ENCODE peak calls at places on chromosomes 1 and 21, in seven cellular contexts. A is WTC11; Q is neural crest cell; V is GM23248; N is naive thymus-derived CD8-positive, alpha-beta T cell; W is NCI-H2171 treated with DMSO at 0.1 percent for 48 hours; T is astrocyte. D is an unnamed sample.

GRCh38 chr1:10283318-10283984 is 73.1 kb downstream of the KIF1B start:
- DNase-seq in Q (no peak), V (no peak), T (peak; percentile 12), A (no peak), W (no peak), N (no peak), D (no peak)

GRCh38 chr21:41707231-41707988 is 59.4 kb downstream of the RIPK4 start:
- DNase-seq in W (no peak), Q (no peak), T (peak; percentile 20), A (no peak), N (no peak), V (no peak), D (no peak)

GRCh38 chr1:167418397-167418796 is 99.9 kb downstream of the CD247 start:
- DNase-seq in N (no peak), V (no peak), A (no peak), W (peak; percentile 57), T (no peak), Q (no peak), D (no peak)

GRCh38 chr1:21891081-21891480 is 46.0 kb downstream of the HSPG2 start:
- DNase-seq in T (no peak), V (no peak), A (no peak), Q (no peak), N (no peak), W (no peak), D (no peak)

GRCh38 chr1:33634806-33635205 is 162.4 kb downstream of the ZSCAN20 start:
- DNase-seq in W (peak; percentile 22), Q (peak; percentile 50), V (peak; percentile 53), A (peak; percentile 75), T (no peak), N (no peak), D (peak; percentile 66)

GRCh38 chr1:150545486-150546032 is 3.6 kb upstream of the ADAMTSL4 start:
- DNase-seq in A (no peak), W (no peak), Q (no peak), T (no peak), V (no peak), N (no peak), D (no peak)

GRCh38 chr1:209291715-209292114 is 291.8 kb upstream of the CAMK1G start:
- DNase-seq in N (no peak), T (no peak), V (no peak), W (no peak), Q (no peak), A (no peak), D (no peak)

GRCh38 chr1:44068442-44068861 is 37.2 kb upstream of the SLC6A9 start:
- DNase-seq in V (no peak), W (no peak), N (no peak), T (no peak), Q (no peak), A (no peak), D (no peak)

GRCh38 chr21:39676054-39676771 is 63.5 kb downstream of the B3GALT5 start:
- DNase-seq in Q (no peak), A (no peak), V (peak; percentile 44), N (no peak), W (peak; percentile 92), T (peak; percentile 76), D (no peak)

GRCh38 chr1:230157409-230158390 is 90.7 kb downstream of the GALNT2 start:
- DNase-seq in W (no peak), V (no peak), N (no peak), T (no peak), A (no peak), Q (no peak), D (no peak)

GRCh38 chr1:74811421-74812179 is 78.6 kb downstream of the TYW3 start:
- DNase-seq in Q (no peak), A (no peak), W (peak; percentile 91), N (no peak), V (no peak), T (no peak), D (no peak)

GRCh38 chr1:170213598-170213997 is 67.8 kb downstream of the NTMT2 start:
- DNase-seq in V (no peak), T (no peak), Q (no peak), A (no peak), N (no peak), W (no peak), D (no peak)

GRCh38 chr1:229091721-229092136 is 179.2 kb upstream of the RAB4A start:
- DNase-seq in W (no peak), V (no peak), T (no peak), N (no peak), A (no peak), Q (no peak), D (no peak)

GRCh38 chr1:40405812-40406211 is 32.3 kb downstream of the SMAP2 start:
- DNase-seq in N (no peak), V (no peak), W (no peak), T (no peak), A (no peak), Q (no peak), D (no peak)

GRCh38 chr1:245986404-245987221 is 520.5 kb downstream of the SMYD3 start:
- DNase-seq in W (no peak), N (no peak), Q (no peak), V (peak; percentile 87), A (no peak), T (peak; percentile 85), D (no peak)

GRCh38 chr1:56506951-56507437 is 72.4 kb downstream of the PLPP3 start:
- DNase-seq in T (no peak), V (no peak), N (no peak), W (peak; percentile 49), A (no peak), Q (no peak), D (no peak)

D was measured in endothelial cell.